ENCODE peak calls at places on chromosome 9, in eight cellular contexts. V is RWPE1, P is lower leg skin, S is WTC11, G is coronary artery, F is pancreas, L is cardiac fibroblast, Q is AG04449. I is an unnamed sample.

GRCh38 chr9:23812673-23813072 is 13.4 kb downstream of the ELAVL2 start:
- DNase-seq in L (no peak), G (no peak), P (no peak), Q (no peak), S (no peak), F (no peak), V (no peak), I (no peak)

GRCh38 chr9:123326662-123327093 is 29.3 kb upstream of the CRB2 start:
- DNase-seq in F (no peak), P (no peak), V (no peak), L (no peak), G (no peak), S (no peak), Q (no peak), I (no peak)

GRCh38 chr9:92155221-92155620 is 40.0 kb upstream of the SPTLC1 start:
- DNase-seq in Q (no peak), L (no peak), G (peak; percentile 46), S (no peak), F (no peak), V (no peak), P (no peak), I (no peak)

GRCh38 chr9:34547960-34548603 is 25.3 kb upstream of the ENHO start:
- DNase-seq in S (peak; percentile 88), F (peak; percentile 93), V (peak; percentile 60), Q (peak; percentile 5), P (peak; percentile 52), G (peak; percentile 75), L (peak; percentile 61), I (peak; percentile 85)

GRCh38 chr9:21974542-21975409 is 19.4 kb downstream of the CDKN2A start:
- DNase-seq in P (no peak), F (peak; percentile 79), V (peak; percentile 92), S (peak; percentile 87), L (peak; percentile 62), G (no peak), Q (no peak), I (peak; percentile 69)

GRCh38 chr9:113886003-113886324 is 9.9 kb downstream of the ZNF618 start:
- DNase-seq in G (no peak), F (no peak), S (no peak), L (peak; percentile 30), P (no peak), Q (no peak), V (no peak), I (no peak)

GRCh38 chr9:127213859-127214258 is 50.7 kb upstream of the GARNL3 start:
- DNase-seq in S (no peak), P (no peak), G (no peak), Q (no peak), L (no peak), F (no peak), V (no peak), I (no peak)

GRCh38 chr9:114285166-114285867 is 37.6 kb upstream of the ORM1 start:
- DNase-seq in Q (peak; percentile 70), V (peak; percentile 75), S (peak; percentile 11), P (no peak), L (peak; percentile 87), G (peak; percentile 78), F (peak; percentile 61), I (peak; percentile 21)

GRCh38 chr9:88979791-88980190 is 11.5 kb upstream of the S1PR3 start:
- DNase-seq in F (no peak), S (no peak), Q (no peak), V (no peak), G (peak; percentile 35), P (no peak), L (no peak), I (no peak)

DNA sequence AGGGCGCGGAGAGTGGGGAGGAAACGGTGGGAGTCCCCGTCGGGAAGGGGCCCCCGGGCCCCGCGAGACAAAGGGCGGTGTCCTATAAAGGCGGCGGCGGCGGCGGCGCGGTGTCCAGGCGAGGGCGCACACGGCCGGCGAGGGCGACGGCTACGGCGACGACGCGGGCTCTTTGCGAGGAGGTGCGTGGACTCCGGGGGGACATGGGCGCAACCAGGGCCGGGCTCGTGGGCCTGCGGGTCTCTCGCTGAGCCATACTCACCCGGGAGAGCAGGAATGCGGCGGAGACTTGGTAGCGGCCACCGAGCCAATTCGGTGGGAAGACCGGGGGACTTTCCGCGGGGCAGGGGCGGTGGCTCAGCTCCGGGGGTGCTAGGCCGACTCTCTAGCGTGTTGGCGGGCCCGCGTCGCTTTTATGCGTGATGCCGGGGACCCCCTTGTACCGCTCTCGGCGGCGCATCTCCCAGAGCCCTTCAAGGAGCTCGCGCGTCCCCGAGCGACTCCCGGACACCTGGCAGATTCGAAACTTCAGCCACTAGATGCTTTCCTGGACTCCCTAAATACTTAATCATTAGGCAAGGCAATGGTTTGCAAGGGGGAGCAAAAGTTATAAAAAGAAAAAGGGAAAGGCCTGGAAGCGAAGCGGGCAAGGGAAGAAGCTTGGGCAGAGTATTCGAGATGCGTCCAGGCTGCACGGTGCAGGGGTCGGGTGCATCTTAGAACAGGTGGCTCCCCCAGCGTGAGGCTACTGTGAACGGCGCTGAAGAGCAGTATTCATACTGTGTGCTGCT is 5.9 kb upstream of the TAL2 start:
- DNase-seq in P (no peak), S (peak; percentile 42), Q (no peak), L (no peak), G (no peak), F (peak; percentile 66), V (peak; percentile 24), I (peak; percentile 53)
- TF ChIP-seq CTCF in P (no peak), S (no peak), Q (no peak), L (no peak), G (no peak), F (no peak), V (peak; percentile 52), I (no peak)

GRCh38 chr9:87894998-87895625 is 12.4 kb downstream of the SPATA31E1 start:
- DNase-seq in Q (no peak), V (no peak), S (no peak), P (no peak), G (no peak), F (no peak), L (no peak), I (no peak)
- TF ChIP-seq CTCF in Q (no peak), V (no peak), S (no peak), P (no peak), G (no peak), F (no peak), L (no peak), I (no peak)

DNA sequence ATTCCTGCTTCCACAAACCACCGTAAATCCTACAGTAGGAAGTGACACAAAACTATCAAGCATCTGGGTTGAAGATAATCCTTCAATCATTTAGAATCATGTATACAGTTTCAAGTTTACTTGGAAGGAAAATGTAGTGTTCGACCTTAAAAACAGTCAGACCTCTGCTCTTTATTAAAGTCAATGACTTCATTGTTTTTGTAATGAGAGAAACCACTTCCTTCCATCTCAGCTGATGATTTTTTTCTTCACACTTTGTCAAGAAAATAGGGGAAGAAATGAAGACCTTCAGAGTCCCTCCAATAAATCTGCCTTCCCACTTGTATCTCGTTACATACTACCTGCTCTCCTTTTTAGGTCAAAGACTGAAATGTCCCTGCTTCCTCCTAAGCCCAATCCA is 30.1 kb downstream of the TUSC1 start:
- DNase-seq in L (no peak), P (no peak), F (no peak), Q (no peak), V (no peak), G (no peak), S (no peak), I (no peak)
- TF ChIP-seq CTCF in L (no peak), P (no peak), F (no peak), Q (no peak), V (no peak), G (no peak), S (no peak), I (no peak)

DNA sequence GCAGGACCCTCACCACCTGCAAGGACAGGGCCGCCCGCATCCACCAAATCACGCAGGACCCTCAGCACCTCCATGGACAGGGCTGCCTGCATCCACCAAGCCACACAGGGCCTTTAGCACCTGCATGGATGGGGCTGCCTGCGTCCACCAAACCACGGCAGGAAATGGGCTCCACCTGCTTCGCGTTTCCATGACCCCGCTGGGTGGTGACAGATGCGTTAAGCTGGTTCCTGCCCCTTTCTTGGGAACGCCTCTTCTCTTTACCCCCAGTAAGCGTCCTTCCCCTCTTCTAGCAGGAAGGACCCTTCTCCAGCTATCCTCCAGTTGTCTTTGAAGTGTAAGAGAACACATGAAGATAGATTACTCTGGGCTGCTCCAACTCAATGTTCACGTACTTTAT is 13.5 kb downstream of the FBP1 start:
- DNase-seq in P (no peak), L (no peak), F (peak; percentile 36), Q (no peak), V (no peak), S (no peak), G (no peak), I (no peak)
- TF ChIP-seq CTCF in P (no peak), L (no peak), F (no peak), Q (no peak), V (no peak), S (no peak), G (no peak), I (no peak)

GRCh38 chr9:69180200-69180599 is 6.1 kb downstream of the TJP2 start:
- DNase-seq in P (no peak), G (no peak), L (no peak), V (no peak), S (no peak), F (no peak), Q (no peak), I (no peak)

GRCh38 chr9:69178583-69179011 is 4.5 kb downstream of the TJP2 start:
- DNase-seq in G (no peak), P (no peak), V (peak; percentile 46), Q (no peak), L (no peak), F (no peak), S (no peak), I (no peak)

GRCh38 chr9:69180670-69181069 is 6.6 kb downstream of the TJP2 start:
- DNase-seq in F (no peak), V (peak; percentile 97), Q (peak; percentile 93), G (peak; percentile 77), L (peak; percentile 98), P (peak; percentile 67), S (no peak), I (no peak)

GRCh38 chr9:69176446-69177135 is 2.5 kb downstream of the TJP2 start:
- DNase-seq in S (no peak), P (no peak), Q (no peak), L (peak; percentile 72), F (no peak), V (no peak), G (no peak), I (no peak)

GRCh38 chr9:69179037-69179436 is 5.0 kb downstream of the TJP2 start:
- DNase-seq in P (no peak), V (no peak), L (no peak), S (no peak), G (no peak), Q (no peak), F (no peak), I (no peak)
- TF ChIP-seq CTCF in P (no peak), V (no peak), L (no peak), S (no peak), G (no peak), Q (no peak), F (no peak), I (no peak)

I was measured in mesothelial cell of epicardium.